ENCODE peak calls at places on chromosomes 2 and 18, in ten cellular contexts. B, I, N, V, X, F, J, L, S and G are unnamed samples.

GRCh38 chr2:120066708-120067547 is 54.1 kb downstream of the EPB41L5 start:
- DNase-seq in B (peak), I (no peak), N (no peak), V (peak), X (peak), F (peak), J (no peak), L (no peak), S (no peak), G (no peak)

GRCh38 chr18:6835345-6835744 is 105.8 kb downstream of the ARHGAP28 start:
- DNase-seq in B (no peak), I (no peak), N (no peak), V (no peak), X (no peak), F (peak), J (no peak), L (no peak), S (no peak), G (no peak)

GRCh38 chr18:48932462-48932818 is 18.3 kb downstream of the SMAD7 start:
- DNase-seq in B (no peak), I (no peak), N (no peak), V (no peak), X (no peak), F (no peak), J (no peak), L (no peak), S (no peak), G (no peak)

GRCh38 chr2:120720746-120721145 is 14.9 kb upstream of the GLI2 start:
- DNase-seq in B (no peak), I (no peak), N (no peak), V (no peak), X (no peak), F (no peak), J (no peak), L (no peak), S (no peak), G (no peak)

GRCh38 chr2:38380397-38381130 is 3.5 kb upstream of the ATL2 start:
- DNase-seq in B (no peak), I (no peak), N (no peak), V (no peak), X (no peak), F (no peak), J (peak), L (no peak), S (no peak), G (no peak)

GRCh38 chr2:109110185-109110584 is 18.8 kb upstream of the SH3RF3 start:
- DNase-seq in B (no peak), I (no peak), N (no peak), V (peak), X (no peak), F (no peak), J (no peak), L (no peak), S (no peak), G (no peak)

GRCh38 chr2:236972491-236973379 is 113.0 kb upstream of the COPS8 start:
- DNase-seq in B (peak), I (no peak), N (peak), V (peak), X (peak), F (no peak), J (no peak), L (no peak), S (no peak), G (no peak)

GRCh38 chr18:42086288-42086687 is 131.3 kb downstream of the PIK3C3 start:
- DNase-seq in B (peak), I (no peak), N (no peak), V (no peak), X (no peak), F (no peak), J (no peak), L (no peak), S (no peak), G (no peak)

GRCh38 chr2:9815844-9816279 is 27.4 kb upstream of the TAF1B start:
- DNase-seq in B (no peak), I (no peak), N (no peak), V (no peak), X (no peak), F (no peak), J (no peak), L (no peak), S (no peak), G (no peak)

GRCh38 chr2:26970928-26971627 is 641 bp downstream of the MAPRE3 start:
- DNase-seq in B (peak), I (peak), N (no peak), V (no peak), X (no peak), F (peak), J (peak), L (no peak), S (no peak), G (peak)

GRCh38 chr2:236512902-236513433 is 56.7 kb upstream of the ACKR3 start:
- DNase-seq in B (peak), I (peak), N (no peak), V (no peak), X (no peak), F (peak), J (peak), L (peak), S (peak), G (peak)

GRCh38 chr18:21241224-21242131 is 554 bp upstream of the GREB1L start:
- DNase-seq in B (peak), I (no peak), N (no peak), V (peak), X (no peak), F (no peak), J (no peak), L (no peak), S (peak), G (peak)

GRCh38 chr2:108587621-108588020 is 53.4 kb downstream of the LIMS1 start:
- DNase-seq in B (peak), I (no peak), N (no peak), V (no peak), X (no peak), F (peak), J (no peak), L (no peak), S (no peak), G (no peak)

GRCh38 chr18:69469444-69469919 is 68.8 kb downstream of the DOK6 start:
- DNase-seq in B (peak), I (peak), N (no peak), V (peak), X (no peak), F (peak), J (no peak), L (no peak), S (no peak), G (peak)

GRCh38 chr2:26847663-26848335 is at the start of gene DPYSL5:
- DNase-seq in B (no peak), I (no peak), N (no peak), V (peak), X (peak), F (no peak), J (no peak), L (no peak), S (peak), G (peak)

GRCh38 chr2:75982750-75983149 is 272.0 kb upstream of the GCFC2 start:
- DNase-seq in B (no peak), I (no peak), N (no peak), V (no peak), X (no peak), F (no peak), J (no peak), L (no peak), S (no peak), G (no peak)